ENCODE peak calls at places on chromosomes 11 and 22, in five cellular contexts. Y is esophagus muscularis mucosa; P is AG04450; D is CD4-positive, alpha-beta T cell; A is Peyer's patch. Z is an unnamed sample.

GRCh38 chr11:126892781-126893180 is 107.8 kb downstream of the KIRREL3 start:
- DNase-seq in D (no peak), P (no peak), A (no peak), Y (no peak), Z (no peak)

GRCh38 chr11:12149672-12150225 is 39.4 kb downstream of the MICAL2 start:
- DNase-seq in Y (no peak), P (no peak), A (no peak), D (no peak), Z (no peak)

GRCh38 chr22:26143801-26144325 is 25.4 kb upstream of the SEZ6L start:
- DNase-seq in Y (no peak), A (no peak), D (no peak), P (no peak), Z (no peak)

GRCh38 chr22:26330971-26331625 is 98.0 kb upstream of the ASPHD2 start:
- DNase-seq in D (peak; percentile 26), P (no peak), Y (no peak), A (peak; percentile 81), Z (no peak)

GRCh38 chr22:44181033-44181911 is 547 bp downstream of the PARVG start:
- DNase-seq in P (no peak), D (peak; percentile 65), A (peak; percentile 80), Y (no peak), Z (no peak)

GRCh38 chr11:134044514-134045284 is 24.2 kb upstream of the JAM3 start:
- DNase-seq in A (no peak), D (no peak), Y (no peak), P (no peak), Z (no peak)

GRCh38 chr11:133830931-133831907 is 14.1 kb downstream of the SPATA19 start:
- DNase-seq in Y (peak; percentile 86), D (no peak), P (no peak), A (no peak), Z (no peak)

GRCh38 chr11:78408619-78409018 is 9.0 kb downstream of the GAB2 start:
- DNase-seq in D (no peak), Y (no peak), P (no peak), A (no peak), Z (no peak)

GRCh38 chr11:130828741-130829140 is 87.5 kb downstream of the SNX19 start:
- DNase-seq in P (no peak), D (no peak), A (no peak), Y (no peak), Z (no peak)

GRCh38 chr11:134585666-134586285 is 173.7 kb upstream of the B3GAT1 start:
- DNase-seq in A (no peak), Y (peak; percentile 62), D (no peak), P (no peak), Z (no peak)

GRCh38 chr22:20131593-20131855 is at the start of gene ZDHHC8:
- DNase-seq in P (no peak), D (peak; percentile 50), A (peak; percentile 66), Y (no peak), Z (no peak)

GRCh38 chr11:74057251-74058151 is 48.6 kb upstream of the UCP3 start:
- DNase-seq in D (no peak), Y (no peak), A (no peak), P (peak; percentile 36), Z (no peak)

GRCh38 chr11:93089474-93090102 is 108.2 kb downstream of the SLC36A4 start:
- DNase-seq in D (no peak), P (peak; percentile 11), A (no peak), Y (no peak), Z (no peak)

GRCh38 chr11:76796511-76797203 is 13.5 kb downstream of the TSKU start:
- DNase-seq in Y (no peak), P (no peak), D (no peak), A (peak; percentile 73), Z (no peak)

GRCh38 chr11:119315139-119316016 is 1.6 kb downstream of the MCAM start:
- DNase-seq in Y (no peak), A (peak; percentile 74), D (peak; percentile 53), P (no peak), Z (no peak)

GRCh38 chr11:64461081-64461480 is 102.1 kb downstream of the RPS6KA4 start:
- DNase-seq in D (no peak), A (peak; percentile 18), Y (no peak), P (no peak), Z (no peak)

GRCh38 chr11:130413383-130414106 is 14.9 kb downstream of the ADAMTS8 start:
- DNase-seq in P (peak; percentile 79), Y (no peak), D (no peak), A (no peak), Z (peak; percentile 73)

GRCh38 chr11:126345759-126346585 is 9.5 kb upstream of the ST3GAL4 start:
- DNase-seq in Y (no peak), D (no peak), A (no peak), P (no peak), Z (no peak)

GRCh38 chr11:1640076-1640946 is 10.7 kb downstream of the KRTAP5-5 start:
- DNase-seq in Y (no peak), D (peak; percentile 13), A (peak; percentile 57), P (no peak), Z (no peak)

GRCh38 chr11:86558219-86558618 is 114.2 kb downstream of the ME3 start:
- DNase-seq in D (no peak), Y (no peak), P (no peak), A (no peak), Z (no peak)

GRCh38 chr11:1988667-1989317 is 8.8 kb downstream of the H19 start:
- DNase-seq in P (no peak), D (no peak), Y (no peak), A (no peak), Z (no peak)

GRCh38 chr22:31075961-31076360 is 5.2 kb upstream of the SMTN start:
- DNase-seq in D (no peak), Y (no peak), A (peak; percentile 74), P (no peak), Z (no peak)

GRCh38 chr11:78831571-78831970 is 256.9 kb upstream of the NARS2 start:
- DNase-seq in Y (no peak), P (no peak), D (no peak), A (no peak), Z (no peak)

GRCh38 chr11:3161720-3162409 is 3.2 kb downstream of the OSBPL5 start:
- DNase-seq in P (no peak), D (no peak), Y (no peak), A (no peak), Z (no peak)

GRCh38 chr22:50625568-50626313 is 2.2 kb downstream of the ARSA start:
- DNase-seq in Y (no peak), A (no peak), D (no peak), P (no peak), Z (no peak)

GRCh38 chr22:38260760-38261477 is 11.9 kb downstream of the TMEM184B start:
- DNase-seq in D (no peak), Y (no peak), A (no peak), P (no peak), Z (no peak)

GRCh38 chr22:19080853-19081252 is 41.4 kb downstream of the DGCR2 start:
- DNase-seq in Y (no peak), D (no peak), P (no peak), A (no peak), Z (no peak)

GRCh38 chr11:67303989-67304411 is 670 bp downstream of the SSH3 start:
- DNase-seq in D (no peak), P (no peak), Y (no peak), A (peak; percentile 66), Z (no peak)

GRCh38 chr11:19460718-19461405 is 220.1 kb upstream of the E2F8 start:
- DNase-seq in Y (no peak), P (no peak), A (no peak), D (no peak), Z (no peak)

GRCh38 chr22:46971141-46971775 is 208.8 kb downstream of the TBC1D22A start:
- DNase-seq in P (no peak), D (no peak), Y (no peak), A (no peak), Z (peak; percentile 50)

GRCh38 chr11:36254739-36255138 is 34.5 kb downstream of the COMMD9 start:
- DNase-seq in D (no peak), Y (no peak), A (no peak), P (no peak), Z (no peak)

GRCh38 chr11:118163494-118163893 is 10.9 kb upstream of the SCN4B start:
- DNase-seq in P (no peak), Y (no peak), A (no peak), D (no peak), Z (no peak)
- H3K27me3 ChIP-seq in P (peaks cover 16% of the 10 kb centered on the region), Y (no peaks in the 10 kb centered on the region), A (no peaks in the 10 kb centered on the region), D (peaks cover 7% of the 10 kb centered on the region), Z (peaks cover 47% of the 10 kb centered on the region)

DNA sequence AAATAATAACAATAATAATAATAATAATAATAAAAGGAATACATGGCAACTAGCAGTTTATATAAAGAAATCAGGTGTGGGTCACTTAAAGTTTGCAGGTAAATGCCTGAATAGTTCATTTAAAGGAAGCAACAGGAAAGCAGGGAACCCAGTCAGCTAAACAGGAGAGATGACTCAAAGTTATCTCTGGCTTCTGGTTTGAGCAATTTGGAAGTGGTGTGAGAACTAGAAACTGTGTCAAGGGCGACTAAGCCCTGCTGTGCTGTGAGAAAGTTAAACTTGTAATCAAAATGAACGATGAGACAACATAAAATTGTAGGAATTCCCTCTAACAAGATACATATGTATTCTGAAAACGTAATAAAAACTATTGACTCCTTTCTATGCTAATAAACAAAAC is 35.5 kb downstream of the SLC22A9 start:
- DNase-seq in P (no peak), Y (no peak), D (no peak), A (no peak), Z (no peak)
- H3K27me3 ChIP-seq in P (no peaks in the 10 kb centered on the region), Y (no peaks in the 10 kb centered on the region), D (peaks cover 11% of the 10 kb centered on the region), A (no peaks in the 10 kb centered on the region), Z (no peaks in the 10 kb centered on the region)

GRCh38 chr11:43575931-43576833 is 104.4 kb upstream of the HSD17B12 start:
- DNase-seq in Y (no peak), P (no peak), A (no peak), D (no peak), Z (no peak)
- H3K27me3 ChIP-seq in Y (peaks cover 69% of the 10 kb centered on the region), P (peaks cover 84% of the 10 kb centered on the region), A (peaks cover 46% of the 10 kb centered on the region), D (peaks cover 90% of the 10 kb centered on the region), Z (peaks cover 89% of the 10 kb centered on the region)

DNA sequence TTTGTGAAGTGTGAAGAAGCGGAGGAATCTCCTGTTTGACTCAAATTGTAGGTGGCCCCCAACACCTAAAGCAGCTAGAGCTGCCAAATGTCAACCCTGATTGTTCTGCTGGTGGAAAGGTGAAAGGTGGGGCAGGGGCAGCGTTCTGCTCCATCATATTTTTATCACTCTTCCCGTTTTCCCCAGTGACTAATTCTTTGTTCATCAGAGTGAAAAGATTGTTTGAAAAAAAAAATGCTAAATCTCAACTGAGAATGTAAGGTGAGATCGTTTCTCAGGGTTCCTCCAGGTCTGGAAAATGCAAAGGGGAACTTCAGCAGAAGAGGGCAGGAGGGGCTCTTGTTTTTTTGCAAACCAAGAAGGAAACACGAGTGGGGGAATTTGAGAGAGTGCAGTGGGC is 137.7 kb downstream of the MN1 start:
- DNase-seq in P (no peak), Y (no peak), D (no peak), A (no peak), Z (no peak)
- H3K27me3 ChIP-seq in P (peaks cover 21% of the 10 kb centered on the region), Y (no peaks in the 10 kb centered on the region), D (peaks cover 3% of the 10 kb centered on the region), A (no peaks in the 10 kb centered on the region), Z (peaks cover 2% of the 10 kb centered on the region)

Z was measured in kidney epithelial cell.